ENCODE peak calls at places on chromosome 1, in five cellular contexts. One of them, this sample, is unnamed.

GRCh38 chr1:96076589-96076988 is 645.0 kb upstream of the PTBP2 start:
- DNase-seq in tibial artery: no peak
- DNase-seq in osteoblast: no peak
- DNase-seq in GM23338: no peak
- DNase-seq in endodermal cell: no peak
- DNase-seq in this sample: no peak

GRCh38 chr1:58857673-58858343 is 74.0 kb upstream of the JUN start:
- DNase-seq in tibial artery: no peak
- DNase-seq in osteoblast: no peak
- DNase-seq in GM23338: no peak
- DNase-seq in endodermal cell: no peak
- DNase-seq in this sample: no peak

GRCh38 chr1:92585831-92586230 is 99.1 kb upstream of the GFI1 start:
- DNase-seq in tibial artery: no peak
- DNase-seq in osteoblast: no peak
- DNase-seq in GM23338: no peak
- DNase-seq in endodermal cell: no peak
- DNase-seq in this sample: no peak

GRCh38 chr1:67747667-67748066 is 62.7 kb downstream of the GADD45A start:
- DNase-seq in tibial artery: no peak
- DNase-seq in osteoblast: no peak
- DNase-seq in GM23338: no peak
- DNase-seq in endodermal cell: no peak
- DNase-seq in this sample: no peak

GRCh38 chr1:176271572-176271971 is 64.5 kb upstream of the COP1 start:
- DNase-seq in tibial artery: no peak
- DNase-seq in osteoblast: no peak
- DNase-seq in GM23338: no peak
- DNase-seq in endodermal cell: no peak
- DNase-seq in this sample: no peak

GRCh38 chr1:156691665-156692408 is 13.5 kb downstream of the CRABP2 start:
- DNase-seq in tibial artery: no peak
- DNase-seq in osteoblast: peak; percentile 82
- DNase-seq in GM23338: peak; percentile 76
- DNase-seq in endodermal cell: peak; percentile 88
- DNase-seq in this sample: no peak

GRCh38 chr1:147545133-147545532 is 3.8 kb downstream of the BCL9 start:
- DNase-seq in tibial artery: no peak
- DNase-seq in osteoblast: peak; percentile 85
- DNase-seq in GM23338: peak; percentile 81
- DNase-seq in endodermal cell: peak; percentile 78
- DNase-seq in this sample: no peak

GRCh38 chr1:39250460-39251240 is 46.2 kb downstream of the MACF1 start:
- DNase-seq in tibial artery: no peak
- DNase-seq in osteoblast: no peak
- DNase-seq in GM23338: no peak
- DNase-seq in endodermal cell: no peak
- DNase-seq in this sample: no peak

GRCh38 chr1:99557556-99558256 is 88.2 kb upstream of the PALMD start:
- DNase-seq in tibial artery: no peak
- DNase-seq in osteoblast: peak; percentile 13
- DNase-seq in GM23338: no peak
- DNase-seq in endodermal cell: no peak
- DNase-seq in this sample: no peak

GRCh38 chr1:8367571-8368184 is 49.8 kb downstream of the SLC45A1 start:
- DNase-seq in tibial artery: no peak
- DNase-seq in osteoblast: no peak
- DNase-seq in GM23338: no peak
- DNase-seq in endodermal cell: no peak
- DNase-seq in this sample: peak; percentile 56

GRCh38 chr1:197469620-197470210 is 201.7 kb downstream of the CRB1 start:
- DNase-seq in tibial artery: no peak
- DNase-seq in osteoblast: no peak
- DNase-seq in GM23338: peak; percentile 19
- DNase-seq in endodermal cell: no peak
- DNase-seq in this sample: no peak

GRCh38 chr1:117860906-117861610 is 68.4 kb downstream of the GDAP2 start:
- DNase-seq in tibial artery: no peak
- DNase-seq in osteoblast: peak; percentile 39
- DNase-seq in GM23338: no peak
- DNase-seq in endodermal cell: no peak
- DNase-seq in this sample: no peak

GRCh38 chr1:35707253-35708178 is 11.2 kb downstream of the C1orf216 start:
- DNase-seq in tibial artery: no peak
- DNase-seq in osteoblast: peak; percentile 90
- DNase-seq in GM23338: peak; percentile 87
- DNase-seq in endodermal cell: peak; percentile 90
- DNase-seq in this sample: peak; percentile 13

GRCh38 chr1:106055900-106056299 is 1000.6 kb upstream of the PRMT6 start:
- DNase-seq in tibial artery: no peak
- DNase-seq in osteoblast: no peak
- DNase-seq in GM23338: no peak
- DNase-seq in endodermal cell: no peak
- DNase-seq in this sample: no peak

GRCh38 chr1:30332100-30333094 is 391.0 kb downstream of the MATN1 start:
- DNase-seq in tibial artery: no peak
- DNase-seq in osteoblast: no peak
- DNase-seq in GM23338: no peak
- DNase-seq in endodermal cell: peak; percentile 65
- DNase-seq in this sample: no peak

GRCh38 chr1:983736-984475 is 2.0 kb upstream of the PERM1 start:
- DNase-seq in tibial artery: no peak
- DNase-seq in osteoblast: peak; percentile 97
- DNase-seq in GM23338: peak; percentile 65
- DNase-seq in endodermal cell: peak; percentile 87
- DNase-seq in this sample: peak; percentile 61

GRCh38 chr1:18573170-18573569 is 57.5 kb upstream of the PAX7 start:
- DNase-seq in tibial artery: no peak
- DNase-seq in osteoblast: no peak
- DNase-seq in GM23338: no peak
- DNase-seq in endodermal cell: no peak
- DNase-seq in this sample: no peak

GRCh38 chr1:79737193-79737592 is 730.7 kb upstream of the ADGRL4 start:
- DNase-seq in tibial artery: no peak
- DNase-seq in osteoblast: no peak
- DNase-seq in GM23338: no peak
- DNase-seq in endodermal cell: no peak
- DNase-seq in this sample: no peak

GRCh38 chr1:6373961-6374720 is 19.4 kb downstream of the ACOT7 start:
- DNase-seq in tibial artery: no peak
- DNase-seq in osteoblast: peak; percentile 51
- DNase-seq in GM23338: no peak
- DNase-seq in endodermal cell: no peak
- DNase-seq in this sample: no peak

GRCh38 chr1:157880621-157881020 is 39.0 kb upstream of the CD5L start:
- DNase-seq in tibial artery: no peak
- DNase-seq in osteoblast: no peak
- DNase-seq in GM23338: no peak
- DNase-seq in endodermal cell: no peak
- DNase-seq in this sample: no peak

GRCh38 chr1:33612877-33613487 is 140.5 kb downstream of the ZSCAN20 start:
- DNase-seq in tibial artery: peak; percentile 40
- DNase-seq in osteoblast: no peak
- DNase-seq in GM23338: peak; percentile 95
- DNase-seq in endodermal cell: peak; percentile 92
- DNase-seq in this sample: peak; percentile 80

GRCh38 chr1:231159202-231159962 is 2.5 kb upstream of the TRIM67 start:
- DNase-seq in tibial artery: no peak
- DNase-seq in osteoblast: no peak
- DNase-seq in GM23338: no peak
- DNase-seq in endodermal cell: no peak
- DNase-seq in this sample: no peak

GRCh38 chr1:231160851-231161710 is 777 bp upstream of the TRIM67 start:
- DNase-seq in tibial artery: no peak
- DNase-seq in osteoblast: peak; percentile 62
- DNase-seq in GM23338: peak; percentile 32
- DNase-seq in endodermal cell: peak; percentile 65
- DNase-seq in this sample: no peak

GRCh38 chr1:231161711-231162299 is at the start of gene TRIM67:
- DNase-seq in tibial artery: no peak
- DNase-seq in osteoblast: peak; percentile 76
- DNase-seq in GM23338: peak; percentile 66
- DNase-seq in endodermal cell: no peak
- DNase-seq in this sample: peak; percentile 77

GRCh38 chr1:231162300-231162969 is 577 bp downstream of the TRIM67 start:
- DNase-seq in tibial artery: no peak
- DNase-seq in osteoblast: peak; percentile 97
- DNase-seq in GM23338: peak; percentile 71
- DNase-seq in endodermal cell: peak; percentile 93
- DNase-seq in this sample: peak; percentile 77

DNA sequence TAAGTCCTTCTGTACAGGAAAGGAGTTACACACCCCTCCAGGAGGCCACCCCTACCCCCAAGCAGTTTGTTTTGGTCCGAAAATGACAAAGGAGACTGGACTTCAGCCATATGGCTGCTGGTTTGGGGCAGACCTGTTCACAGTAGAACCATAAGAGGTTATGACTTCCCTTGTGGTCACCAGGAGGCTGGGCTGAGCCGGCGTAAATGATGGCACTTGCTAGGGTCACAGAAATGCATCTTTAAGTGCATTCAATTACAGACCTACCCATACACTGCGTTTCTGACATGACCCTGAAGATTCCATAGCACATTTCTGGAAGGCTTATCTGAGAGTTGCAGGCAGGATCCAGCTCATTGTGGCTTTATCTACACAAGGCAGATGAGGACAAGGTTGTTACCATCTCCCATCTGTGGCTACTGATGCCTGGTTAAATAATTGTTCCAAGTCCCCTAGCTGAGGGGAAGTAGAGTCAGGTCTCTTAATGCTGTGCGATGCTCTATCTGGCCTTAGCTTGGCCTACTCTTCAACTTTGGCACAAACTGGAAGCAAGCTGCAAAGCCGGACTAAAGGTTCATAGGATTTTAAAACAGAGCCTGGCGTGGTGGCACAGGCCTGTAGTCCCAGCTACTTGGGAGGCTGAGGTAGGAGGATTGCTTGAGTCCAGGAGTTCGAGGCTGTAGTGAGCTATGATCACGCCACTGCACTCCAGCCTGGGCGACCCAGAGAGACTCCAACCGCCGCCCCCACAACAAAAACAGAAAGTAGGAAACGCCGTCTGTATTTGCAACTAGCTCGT is 1.7 kb upstream of the TRIM67 start:
- DNase-seq in tibial artery: no peak
- DNase-seq in osteoblast: no peak
- DNase-seq in GM23338: no peak
- DNase-seq in endodermal cell: no peak
- DNase-seq in this sample: no peak
- H3K4me3 ChIP-seq in tibial artery: no peak overlapping the region
- H3K4me3 ChIP-seq in osteoblast: no peak overlapping the region
- H3K4me3 ChIP-seq in GM23338: peak overlapping the region; percentile 69
- H3K4me3 ChIP-seq in endodermal cell: no peak overlapping the region
- H3K4me3 ChIP-seq in this sample: no peak overlapping the region

DNA sequence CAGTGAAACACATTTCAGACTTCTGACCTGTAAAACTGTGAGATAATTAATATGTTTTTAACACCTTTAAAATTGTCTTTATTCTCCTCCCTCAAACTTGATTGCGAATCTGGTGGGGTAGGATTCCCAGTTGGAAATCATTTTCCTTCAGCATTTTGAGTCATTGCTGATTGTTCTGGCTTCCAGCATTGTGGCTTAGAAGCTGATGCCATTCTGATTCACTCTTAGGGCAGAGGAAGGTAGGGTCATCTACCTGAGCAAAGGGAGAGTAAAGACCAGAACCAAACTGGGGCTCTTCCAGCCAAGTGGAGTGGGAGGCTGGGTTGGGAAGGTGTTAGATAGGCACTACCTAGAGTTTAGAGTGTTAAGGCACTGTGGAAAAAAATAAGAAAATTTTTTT is 61.2 kb downstream of the MPZL1 start:
- DNase-seq in tibial artery: no peak
- DNase-seq in osteoblast: no peak
- DNase-seq in GM23338: no peak
- DNase-seq in endodermal cell: no peak
- DNase-seq in this sample: no peak
- H3K27ac ChIP-seq in tibial artery: no peak overlapping the region
- H3K27ac ChIP-seq in osteoblast: no peak overlapping the region
- H3K27ac ChIP-seq in GM23338: no peak overlapping the region
- H3K27ac ChIP-seq in endodermal cell: no peak overlapping the region
- H3K27ac ChIP-seq in this sample: no peak overlapping the region

GRCh38 chr1:37998089-37998808 is 7.1 kb downstream of the FHL3 start:
- DNase-seq in tibial artery: no peak
- DNase-seq in osteoblast: no peak
- DNase-seq in GM23338: no peak
- DNase-seq in endodermal cell: no peak
- DNase-seq in this sample: no peak

GRCh38 chr1:38000529-38001453 is 4.5 kb downstream of the FHL3 start:
- DNase-seq in tibial artery: peak; percentile 33
- DNase-seq in osteoblast: peak; percentile 96
- DNase-seq in GM23338: peak; percentile 83
- DNase-seq in endodermal cell: peak; percentile 87
- DNase-seq in this sample: no peak

GRCh38 chr1:37999434-38000232 is 5.7 kb downstream of the FHL3 start:
- DNase-seq in tibial artery: peak; percentile 43
- DNase-seq in osteoblast: peak; percentile 91
- DNase-seq in GM23338: peak; percentile 51
- DNase-seq in endodermal cell: peak; percentile 77
- DNase-seq in this sample: peak; percentile 84

GRCh38 chr1:37998913-37999433 is 6.3 kb downstream of the FHL3 start:
- DNase-seq in tibial artery: no peak
- DNase-seq in osteoblast: no peak
- DNase-seq in GM23338: no peak
- DNase-seq in endodermal cell: no peak
- DNase-seq in this sample: no peak

GRCh38 chr1:38000233-38000528 is 5.1 kb downstream of the FHL3 start:
- DNase-seq in tibial artery: no peak
- DNase-seq in osteoblast: no peak
- DNase-seq in GM23338: no peak
- DNase-seq in endodermal cell: no peak
- DNase-seq in this sample: no peak
- H3K4me1 ChIP-seq in tibial artery: peaks cover 15% of the 10 kb centered on the region
- H3K4me1 ChIP-seq in osteoblast: peaks cover 49% of the 10 kb centered on the region
- H3K4me1 ChIP-seq in GM23338: peaks cover 60% of the 10 kb centered on the region
- H3K4me1 ChIP-seq in endodermal cell: peaks cover 30% of the 10 kb centered on the region
- H3K4me1 ChIP-seq in this sample: peaks cover 27% of the 10 kb centered on the region

DNA sequence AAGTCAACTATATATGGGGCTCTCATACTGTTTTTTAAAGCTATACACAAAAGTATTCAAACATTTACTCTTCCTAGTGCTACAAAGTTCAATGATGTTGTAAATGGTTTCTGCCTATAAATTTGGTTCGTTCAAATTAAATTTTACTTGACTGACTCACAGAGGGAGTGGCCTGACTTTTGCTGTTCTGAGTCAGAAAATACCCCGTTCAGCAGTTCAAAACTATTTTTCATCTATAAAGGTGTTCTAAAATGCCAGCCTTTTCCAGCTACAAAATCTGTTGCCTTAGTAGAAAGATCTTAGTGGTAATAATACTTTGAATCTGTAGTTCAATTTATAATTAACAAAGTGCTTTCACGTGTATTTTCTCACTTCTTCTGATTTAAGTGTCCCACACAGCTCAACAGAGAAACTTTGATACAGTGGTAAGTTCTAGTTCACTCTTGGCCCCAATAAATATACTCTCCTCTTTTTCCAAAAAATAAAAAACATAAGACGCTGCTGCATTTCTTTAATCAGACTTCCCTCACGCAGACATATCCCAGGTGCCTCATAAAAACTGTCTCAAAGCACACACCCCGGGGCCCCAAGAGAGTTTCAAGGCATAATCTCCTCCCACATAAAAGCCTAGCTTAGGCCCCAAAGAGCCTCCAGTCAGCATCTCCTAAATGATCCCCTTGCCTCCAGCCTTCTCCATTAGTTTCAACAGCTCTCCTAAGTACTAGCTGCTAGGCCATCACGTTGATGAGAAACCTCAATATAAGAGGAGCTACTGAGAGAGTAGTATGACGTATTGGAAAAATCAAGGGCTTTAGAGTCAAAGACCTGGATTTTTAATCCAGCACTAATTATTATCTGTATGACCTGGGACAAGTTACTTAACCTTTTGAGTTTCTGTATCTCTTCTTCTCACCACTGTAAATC is 3.2 kb downstream of the PTP4A2 start:
- DNase-seq in tibial artery: no peak
- DNase-seq in osteoblast: peak; percentile 84
- DNase-seq in GM23338: no peak
- DNase-seq in endodermal cell: no peak
- DNase-seq in this sample: no peak
- H3K4me3 ChIP-seq in tibial artery: no peak overlapping the region
- H3K4me3 ChIP-seq in osteoblast: peak overlapping the region; percentile 93
- H3K4me3 ChIP-seq in GM23338: peak overlapping the region; percentile 9
- H3K4me3 ChIP-seq in endodermal cell: peak overlapping the region; percentile 97
- H3K4me3 ChIP-seq in this sample: peak overlapping the region; percentile 1